ENCODE peak calls at places on chromosomes 2 and 18, in six cellular contexts. L is PC-3, C is Karpas-422, V is GM23248, E is stomach, Q is DND-41. B is an unnamed sample. For H3K4me1, the result is how much of the 10 kb centered on the place peaks cover.

GRCh38 chr2:575030-575727 is 102.0 kb downstream of the TMEM18 start:
- DNase-seq in Q (no peak), V (no peak), L (no peak), E (no peak), C (no peak), B (no peak)

GRCh38 chr2:16617282-16618266 is 48.1 kb downstream of the CYRIA start:
- DNase-seq in V (peak), L (no peak), C (no peak), E (peak), Q (no peak), B (no peak)

GRCh38 chr2:118978064-118978463 is 36.1 kb downstream of the MARCO start:
- DNase-seq in L (no peak), V (no peak), C (no peak), E (no peak), Q (no peak), B (peak)

GRCh38 chr2:41851554-41851953 is 196.3 kb upstream of the PKDCC start:
- DNase-seq in L (no peak), C (peak), E (no peak), V (no peak), Q (no peak), B (no peak)

GRCh38 chr2:56118474-56118873 is 65.3 kb upstream of the CCDC85A start:
- DNase-seq in C (no peak), V (no peak), E (no peak), Q (no peak), L (peak), B (no peak)

GRCh38 chr18:48454146-48454796 is 45.1 kb upstream of the ZBTB7C start:
- DNase-seq in E (no peak), V (no peak), Q (no peak), C (no peak), L (no peak), B (no peak)

GRCh38 chr2:96580771-96581170 is 44.2 kb downstream of the ARID5A start:
- DNase-seq in E (no peak), V (peak), L (peak), Q (no peak), C (peak), B (no peak)

GRCh38 chr18:22494771-22495170 is 77.1 kb upstream of the CTAGE1 start:
- DNase-seq in L (no peak), V (peak), E (no peak), Q (no peak), C (no peak), B (peak)

GRCh38 chr18:13934676-13935075 is 19.3 kb upstream of the MC2R start:
- DNase-seq in E (no peak), L (peak), V (no peak), Q (no peak), C (no peak), B (no peak)

GRCh38 chr2:127637725-127638252 is 8.2 kb upstream of the GPR17 start:
- DNase-seq in Q (peak), E (no peak), V (peak), C (no peak), L (peak), B (no peak)

GRCh38 chr2:217912030-217913024 is 90.5 kb downstream of the TNS1 start:
- DNase-seq in Q (no peak), V (no peak), L (no peak), E (no peak), C (no peak), B (no peak)

GRCh38 chr2:172246649-172247048 is 143.9 kb upstream of the DLX2 start:
- DNase-seq in Q (no peak), V (no peak), C (peak), L (peak), E (no peak), B (no peak)

GRCh38 chr2:101753720-101754490 is 56.4 kb downstream of the MAP4K4 start:
- DNase-seq in Q (no peak), C (peak), L (no peak), E (no peak), V (no peak), B (no peak)

GRCh38 chr2:122368576-122369243 is 613.3 kb downstream of the TSN start:
- DNase-seq in L (peak), E (no peak), Q (no peak), C (peak), V (peak), B (no peak)

GRCh38 chr2:70360661-70361316 is 58.9 kb upstream of the FAM136A start:
- DNase-seq in C (peak), L (peak), V (no peak), Q (no peak), E (no peak), B (no peak)

GRCh38 chr18:48777026-48777736 is 173.6 kb downstream of the SMAD7 start:
- DNase-seq in Q (peak), L (peak), C (peak), V (peak), E (peak), B (peak)

GRCh38 chr2:14881663-14882327 is 249.3 kb downstream of the LRATD1 start:
- DNase-seq in E (no peak), L (peak), V (no peak), C (no peak), Q (no peak), B (no peak)

GRCh38 chr2:128536925-128537620 is 218.4 kb upstream of the HS6ST1 start:
- DNase-seq in V (peak), E (peak), L (peak), Q (peak), C (no peak), B (no peak)

GRCh38 chr18:49380812-49381211 is 79.6 kb downstream of the DYM start:
- DNase-seq in E (no peak), Q (no peak), C (no peak), L (no peak), V (no peak), B (no peak)

GRCh38 chr2:106147159-106147558 is 46.9 kb downstream of the UXS1 start:
- DNase-seq in V (peak), C (no peak), E (no peak), Q (no peak), L (peak), B (no peak)

GRCh38 chr2:219521066-219521880 is 7.0 kb downstream of the ASIC4 start:
- DNase-seq in V (peak), L (peak), Q (peak), C (peak), E (no peak), B (no peak)

GRCh38 chr18:71136487-71136886 is 847.6 kb downstream of the SOCS6 start:
- DNase-seq in V (no peak), C (no peak), Q (no peak), E (no peak), L (no peak), B (no peak)

GRCh38 chr2:134677866-134678774 is 40.7 kb downstream of the TMEM163 start:
- DNase-seq in L (no peak), V (no peak), E (no peak), Q (no peak), C (no peak), B (no peak)

GRCh38 chr2:74374509-74375205 is 5.5 kb downstream of the DCTN1 start:
- DNase-seq in E (peak), L (no peak), Q (no peak), C (peak), V (peak), B (peak)

GRCh38 chr2:197008229-197008628 is 81.7 kb upstream of the PGAP1 start:
- DNase-seq in E (no peak), Q (no peak), L (peak), V (peak), C (no peak), B (no peak)

GRCh38 chr2:180122874-180123273 is 115.8 kb upstream of the CWC22 start:
- DNase-seq in V (peak), E (no peak), Q (no peak), C (no peak), L (peak), B (no peak)

GRCh38 chr2:180128861-180129260 is 121.8 kb upstream of the CWC22 start:
- DNase-seq in Q (no peak), E (no peak), L (no peak), C (no peak), V (no peak), B (no peak)

GRCh38 chr2:180125245-180125962 is 118.3 kb upstream of the CWC22 start:
- DNase-seq in E (peak), V (peak), Q (peak), C (peak), L (peak), B (no peak)

DNA sequence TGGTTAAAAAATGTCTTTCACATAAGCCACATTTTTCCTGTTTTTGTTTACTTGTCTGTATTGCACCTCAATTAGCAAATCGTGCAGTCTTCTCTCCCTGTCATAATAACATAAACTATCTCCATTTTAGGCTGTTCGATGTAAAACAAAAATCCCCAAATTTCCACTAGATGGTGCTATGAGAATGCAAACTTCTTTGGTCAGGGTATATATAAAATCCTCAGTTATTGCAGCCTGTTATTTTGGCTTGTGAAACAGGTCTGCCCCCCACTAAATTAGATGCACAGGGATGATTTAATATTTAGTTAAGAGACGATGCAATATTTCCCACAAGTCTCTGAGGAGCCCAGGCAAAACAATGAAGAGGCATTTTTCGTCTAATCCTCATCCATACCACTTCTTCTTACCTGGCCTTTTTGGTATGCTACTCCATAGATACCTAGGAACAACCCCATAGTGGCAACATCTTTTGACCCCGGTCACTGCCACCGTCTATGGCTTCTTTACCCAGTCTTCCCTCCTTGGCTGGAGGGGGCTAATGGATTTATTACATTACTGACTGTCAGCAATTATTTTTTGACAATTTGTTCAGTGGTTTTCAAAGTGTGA is 117.3 kb upstream of the CWC22 start:
- DNase-seq in E (no peak), Q (no peak), C (peak), V (peak), L (peak), B (no peak)
- H3K4me1 ChIP-seq in E (under half), Q (under half), C (under half), V (under half), L (under half), B (under half)

GRCh38 chr2:237488901-237489860 is 2.1 kb downstream of the MLPH start:
- DNase-seq in V (peak), Q (no peak), C (no peak), L (peak), E (peak), B (no peak)
- H3K4me3 ChIP-seq in V (no peak), Q (no peak), C (no peak), L (peak), E (peak), B (no peak)

GRCh38 chr18:46419391-46420141 is 237.5 kb downstream of the LOXHD1 start:
- DNase-seq in E (no peak), L (no peak), C (peak), Q (peak), V (no peak), B (no peak)

GRCh38 chr18:46422552-46423055 is 234.4 kb downstream of the LOXHD1 start:
- DNase-seq in E (no peak), Q (no peak), C (no peak), V (no peak), L (no peak), B (no peak)

GRCh38 chr18:46424898-46425297 is 232.1 kb downstream of the LOXHD1 start:
- DNase-seq in E (no peak), V (no peak), Q (no peak), C (no peak), L (no peak), B (peak)

GRCh38 chr18:46423226-46423805 is 233.7 kb downstream of the LOXHD1 start:
- DNase-seq in V (no peak), Q (no peak), C (no peak), E (no peak), L (no peak), B (no peak)

GRCh38 chr18:46421973-46422551 is 235.0 kb downstream of the LOXHD1 start:
- DNase-seq in V (no peak), L (no peak), Q (no peak), E (no peak), C (no peak), B (no peak)
- H3K4me1 ChIP-seq in V (under half), L (under half), Q (under half), E (under half), C (under half), B (under half)

GRCh38 chr2:33158482-33159003 is 211.8 kb downstream of the LTBP1 start:
- DNase-seq in V (peak), E (no peak), L (peak), C (no peak), Q (no peak), B (no peak)

GRCh38 chr2:33153008-33153407 is 206.3 kb downstream of the LTBP1 start:
- DNase-seq in V (peak), C (no peak), Q (no peak), E (no peak), L (peak), B (no peak)
- H3K4me3 ChIP-seq in V (peak), C (no peak), Q (no peak), E (no peak), L (no peak), B (no peak)

DNA sequence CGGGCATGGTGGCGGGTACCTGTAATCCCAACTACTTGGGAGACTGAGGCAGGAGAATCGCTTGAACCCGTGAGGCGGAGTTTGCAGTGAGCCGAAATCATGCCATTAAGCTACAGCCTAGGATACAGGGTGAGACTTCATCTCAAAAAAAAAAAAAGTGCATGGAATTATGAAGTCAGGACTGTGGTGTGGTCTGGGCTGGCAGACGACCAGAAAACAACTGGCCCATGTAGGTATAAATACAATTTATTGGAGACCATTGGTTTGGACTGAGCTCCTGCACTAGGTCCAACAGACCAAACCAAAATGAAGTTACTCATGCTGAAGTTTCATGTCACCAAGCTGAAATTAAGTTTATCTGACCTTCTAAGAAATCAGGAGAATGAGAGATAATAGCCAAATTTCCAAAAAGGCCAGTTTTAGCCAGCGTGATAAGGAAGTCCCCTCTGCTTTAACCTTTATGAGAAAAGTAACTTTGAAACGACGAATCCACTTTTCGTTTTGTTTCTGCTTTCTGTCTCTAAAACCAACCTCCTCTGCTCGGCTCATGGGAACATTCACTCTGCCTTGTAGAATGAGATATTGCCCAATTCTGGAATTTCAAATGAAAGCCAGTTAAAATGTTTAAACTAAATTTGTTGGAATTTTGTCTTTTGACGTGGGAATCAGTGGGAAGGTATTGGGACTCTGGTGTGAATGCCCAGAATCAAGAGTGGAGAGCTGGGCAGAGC is 17.7 kb upstream of the RAB10 start:
- DNase-seq in E (no peak), L (no peak), C (no peak), Q (no peak), V (no peak), B (no peak)
- H3K4me1 ChIP-seq in E (under half), L (under half), C (under half), Q (under half), V (under half), B (under half)

GRCh38 chr2:130390460-130391057 is 34.7 kb downstream of the PTPN18 start:
- DNase-seq in L (no peak), C (peak), Q (no peak), V (no peak), E (peak), B (no peak)
- H3K4me3 ChIP-seq in L (peak), C (peak), Q (no peak), V (peak), E (peak), B (peak)

GRCh38 chr2:120786038-120786437 is 50.4 kb downstream of the GLI2 start:
- DNase-seq in C (no peak), E (no peak), L (no peak), V (no peak), Q (no peak), B (no peak)
- H3K4me1 ChIP-seq in C (under half), E (under half), L (under half), V (under half), Q (under half), B (under half)

DNA sequence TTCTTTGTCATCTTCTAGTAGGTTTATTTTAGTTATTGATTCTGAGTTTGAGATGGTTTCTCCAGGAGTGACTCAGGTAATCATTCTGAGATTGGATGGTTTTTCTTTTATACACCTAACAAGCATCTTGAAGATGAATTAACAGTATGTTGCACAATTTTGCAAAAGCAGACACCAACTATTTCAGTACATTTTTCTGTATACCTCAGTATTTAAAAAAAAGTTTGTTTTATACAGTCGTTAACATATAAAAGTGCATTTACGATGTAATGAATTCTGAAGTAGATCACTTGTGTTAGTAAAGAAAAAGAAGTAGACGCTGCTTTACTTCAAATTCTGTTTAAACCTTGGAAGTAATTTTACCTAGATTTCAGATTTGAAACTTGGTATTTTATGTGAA is 3.0 kb downstream of the VAPA start:
- DNase-seq in C (no peak), L (no peak), E (no peak), Q (no peak), V (no peak), B (no peak)
- H3K4me3 ChIP-seq in C (peak), L (peak), E (no peak), Q (no peak), V (peak), B (peak)

GRCh38 chr2:136392897-136393296 is 274.9 kb upstream of the CXCR4 start:
- DNase-seq in L (no peak), Q (no peak), E (no peak), C (no peak), V (no peak), B (no peak)
- H3K4me1 ChIP-seq in L (under half), Q (under half), E (under half), C (under half), V (under half), B (under half)